ENCODE peak calls at places on chromosomes 6 and 20, in eight cellular contexts. C, S, G, P, L, F, Z and N are unnamed samples.
A peak's percentile ranks its signal among the peaks of the same experiment; 100 is the strongest.

GRCh38 chr6:9986273-9986672 is 428.6 kb downstream of the TFAP2A start:
- DNase-seq in C (no peak), S (no peak), G (no peak), P (no peak), L (no peak), F (no peak), Z (no peak), N (no peak)

GRCh38 chr6:10759884-10760329 is 12.3 kb downstream of the TMEM14B start:
- DNase-seq in C (no peak), S (no peak), G (peak; percentile 96), P (peak; percentile 34), L (peak; percentile 89), F (no peak), Z (no peak), N (no peak)

GRCh38 chr6:36131517-36132220 is 1.4 kb downstream of the MAPK13 start:
- DNase-seq in C (peak; percentile 78), S (peak; percentile 66), G (peak; percentile 87), P (peak; percentile 85), L (no peak), F (no peak), Z (no peak), N (peak; percentile 87)

GRCh38 chr6:149323353-149323752 is 5.8 kb downstream of the TAB2 start:
- DNase-seq in C (no peak), S (no peak), G (no peak), P (no peak), L (no peak), F (no peak), Z (no peak), N (no peak)

GRCh38 chr6:75126518-75126917 is 79.3 kb downstream of the COL12A1 start:
- DNase-seq in C (no peak), S (no peak), G (no peak), P (no peak), L (no peak), F (no peak), Z (no peak), N (no peak)

GRCh38 chr6:149363154-149363553 is 36.9 kb upstream of the SUMO4 start:
- DNase-seq in C (no peak), S (no peak), G (no peak), P (no peak), L (no peak), F (no peak), Z (no peak), N (no peak)

GRCh38 chr20:16684416-16684815 is 45.4 kb upstream of the SNRPB2 start:
- DNase-seq in C (no peak), S (no peak), G (no peak), P (no peak), L (no peak), F (no peak), Z (no peak), N (no peak)

GRCh38 chr20:46894971-46895905 is 595 bp downstream of the EYA2 start:
- DNase-seq in C (no peak), S (no peak), G (peak; percentile 10), P (no peak), L (peak; percentile 27), F (no peak), Z (peak; percentile 71), N (no peak)

GRCh38 chr6:128997880-128998279 is 114.9 kb downstream of the LAMA2 start:
- DNase-seq in C (no peak), S (no peak), G (no peak), P (no peak), L (no peak), F (no peak), Z (no peak), N (no peak)

GRCh38 chr20:50284811-50285375 is 94.3 kb downstream of the CEBPB start:
- DNase-seq in C (no peak), S (no peak), G (no peak), P (peak; percentile 35), L (no peak), F (no peak), Z (no peak), N (no peak)

GRCh38 chr6:111854683-111855082 is 18.6 kb downstream of the FYN start:
- DNase-seq in C (no peak), S (no peak), G (peak; percentile 56), P (no peak), L (no peak), F (no peak), Z (no peak), N (no peak)

GRCh38 chr6:148182378-148182777 is 160.3 kb upstream of the SASH1 start:
- DNase-seq in C (no peak), S (no peak), G (peak; percentile 12), P (no peak), L (no peak), F (no peak), Z (no peak), N (no peak)

GRCh38 chr6:52815167-52816092 is 11.8 kb upstream of the GSTA1 start:
- DNase-seq in C (peak; percentile 54), S (no peak), G (peak; percentile 58), P (peak; percentile 57), L (peak; percentile 2), F (no peak), Z (peak; percentile 26), N (peak; percentile 56)

GRCh38 chr6:44052419-44053011 is 74.7 kb downstream of the MRPL14 start:
- DNase-seq in C (no peak), S (no peak), G (peak; percentile 93), P (peak; percentile 87), L (no peak), F (no peak), Z (no peak), N (no peak)

GRCh38 chr6:23349521-23350147 is 776.4 kb upstream of the NRSN1 start:
- DNase-seq in C (no peak), S (no peak), G (peak; percentile 93), P (peak; percentile 66), L (peak; percentile 87), F (no peak), Z (no peak), N (no peak)

GRCh38 chr6:42692151-42692911 is 30.1 kb downstream of the PRPH2 start:
- DNase-seq in C (peak; percentile 64), S (peak; percentile 54), G (peak; percentile 77), P (peak; percentile 66), L (peak; percentile 21), F (no peak), Z (peak; percentile 61), N (no peak)

GRCh38 chr6:165820407-165820806 is 157.4 kb upstream of the PDE10A start:
- DNase-seq in C (no peak), S (no peak), G (no peak), P (no peak), L (no peak), F (no peak), Z (no peak), N (no peak)
- TF ChIP-seq CTCF in C (no peak), S (no peak), G (no peak), P (no peak), L (no peak), F (no peak), Z (no peak), N (no peak)

DNA sequence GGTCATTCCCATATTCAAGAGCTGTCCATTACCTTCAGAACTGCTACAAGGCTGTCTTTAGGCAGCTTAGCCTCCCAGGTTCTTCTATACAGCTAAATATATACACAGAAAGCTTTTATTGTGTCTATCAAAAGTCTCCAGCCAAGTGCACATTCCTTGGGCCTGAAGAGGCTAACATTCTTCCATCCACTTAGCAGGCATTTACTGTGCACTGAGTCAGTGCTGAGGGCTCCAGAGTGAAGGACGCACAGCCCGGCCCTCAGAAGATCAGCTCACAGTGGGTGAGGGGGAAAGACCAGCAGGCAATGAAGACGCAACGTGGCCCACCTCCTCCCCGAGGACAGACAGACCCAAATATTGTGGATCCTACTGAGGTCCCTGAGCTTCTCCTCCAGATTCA is 569.9 kb downstream of the CDH26 start:
- DNase-seq in C (no peak), S (no peak), G (no peak), P (no peak), L (no peak), F (no peak), Z (no peak), N (no peak)
- TF ChIP-seq CTCF in C (no peak), S (no peak), G (no peak), P (no peak), L (no peak), F (no peak), Z (no peak), N (no peak)

GRCh38 chr6:139250296-139251274 is 41.2 kb downstream of the TXLNB start:
- DNase-seq in C (peak; percentile 69), S (no peak), G (peak; percentile 62), P (peak; percentile 52), L (no peak), F (no peak), Z (no peak), N (peak; percentile 66)
- TF ChIP-seq CTCF in C (peak; percentile 71), S (peak; percentile 72), G (peak; percentile 79), P (peak; percentile 88), L (peak; percentile 88), F (peak; percentile 61), Z (peak; percentile 22), N (peak; percentile 72)

GRCh38 chr6:30009113-30009512 is 52.0 kb upstream of the POLR1H start:
- DNase-seq in C (no peak), S (no peak), G (no peak), P (no peak), L (no peak), F (no peak), Z (no peak), N (no peak)

GRCh38 chr6:30013296-30013922 is 47.7 kb upstream of the POLR1H start:
- DNase-seq in C (peak; percentile 11), S (no peak), G (no peak), P (no peak), L (no peak), F (no peak), Z (no peak), N (peak; percentile 38)
- TF ChIP-seq CTCF in C (peak; percentile 57), S (peak; percentile 70), G (peak; percentile 72), P (peak; percentile 84), L (peak; percentile 80), F (peak; percentile 82), Z (peak; percentile 28), N (peak; percentile 60)

GRCh38 chr6:159118941-159119340 is 50.3 kb upstream of the FNDC1 start:
- DNase-seq in C (no peak), S (no peak), G (no peak), P (no peak), L (no peak), F (no peak), Z (no peak), N (no peak)
- TF ChIP-seq CTCF in C (peak; percentile 18), S (no peak), G (no peak), P (no peak), L (peak; percentile 2), F (no peak), Z (no peak), N (no peak)

DNA sequence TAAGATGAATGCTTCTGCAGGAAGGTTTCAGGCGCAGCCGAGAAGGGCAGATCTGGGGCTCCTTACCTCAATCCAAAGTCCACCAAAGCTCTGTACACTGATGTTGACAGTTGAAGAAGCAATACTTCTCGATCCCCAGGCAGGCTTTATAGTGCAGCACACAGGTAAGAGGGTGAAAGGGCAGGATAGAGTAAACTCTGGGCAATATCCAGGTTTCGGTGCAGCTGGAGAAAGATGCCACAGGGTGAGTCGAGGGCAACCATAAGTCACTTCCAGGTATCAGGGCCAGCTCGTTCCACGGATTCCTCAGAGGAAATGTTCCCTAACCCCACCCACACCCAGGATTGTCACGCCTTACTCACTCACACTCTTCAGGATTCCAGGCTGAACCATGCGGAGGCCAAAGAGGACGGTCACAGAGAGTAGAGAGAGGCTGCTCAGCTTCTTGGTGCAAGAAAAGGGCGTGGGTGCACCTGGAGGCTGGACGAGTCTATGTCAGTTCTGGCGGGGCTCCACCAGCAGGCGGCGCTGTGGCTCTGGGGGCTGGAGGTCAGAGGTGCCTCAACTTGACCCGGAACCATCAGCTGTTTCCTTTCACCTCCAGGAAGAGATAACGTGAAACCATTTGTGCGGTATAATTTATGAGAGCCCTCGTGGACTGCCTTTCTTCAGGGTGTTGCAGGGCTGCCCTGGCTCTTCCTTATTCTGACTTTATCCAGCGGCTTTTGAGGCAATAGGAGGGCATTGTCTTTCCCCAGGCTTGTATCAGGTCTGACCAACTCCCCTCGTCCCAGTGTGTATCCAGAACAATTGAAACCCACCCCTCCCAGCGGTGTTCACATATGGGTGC is 14.4 kb upstream of the WFDC12 start:
- DNase-seq in C (peak; percentile 89), S (no peak), G (peak; percentile 21), P (peak; percentile 16), L (no peak), F (no peak), Z (no peak), N (peak; percentile 41)
- TF ChIP-seq CTCF in C (peak; percentile 82), S (no peak), G (peak; percentile 70), P (peak; percentile 80), L (peak; percentile 63), F (peak; percentile 60), Z (peak; percentile 50), N (peak; percentile 83)